ENCODE peak calls at places on chromosomes 2 and 18, in eight cellular contexts. L is foreskin fibroblast; V is stimulated activated CD8-positive, alpha-beta memory T cell treated with anti-CD3 and anti-CD28 coated beads, Interleukin-12 subunit alpha, Interleukin-12 subunit beta, amount 100 ng/mL, for 4 hours; D is HS-5; M is Daoy; A is Peyer's patch; T is GM04504; S is dermis microvascular lymphatic vessel endothelial cell. C is an unnamed sample.

GRCh38 chr2:173749315-173749714 is 215.9 kb downstream of the SP3 start:
- DNase-seq in L (peak; percentile 71), V (no peak), D (peak; percentile 19), M (peak; percentile 11), A (no peak), T (peak; percentile 19), S (peak; percentile 12), C (peak; percentile 19)

GRCh38 chr2:126792993-126793392 is 105.7 kb upstream of the TEX51 start:
- DNase-seq in L (no peak), V (no peak), D (no peak), M (no peak), A (peak; percentile 15), T (no peak), S (no peak), C (no peak)

GRCh38 chr2:172704072-172704936 is 31.3 kb upstream of the RAPGEF4 start:
- DNase-seq in L (peak; percentile 57), V (no peak), D (no peak), M (peak; percentile 33), A (no peak), T (no peak), S (peak; percentile 46), C (peak; percentile 22)

GRCh38 chr2:33372940-33373553 is 103.4 kb upstream of the RASGRP3 start:
- DNase-seq in L (peak; percentile 49), V (no peak), D (no peak), M (peak; percentile 50), A (peak; percentile 56), T (no peak), S (peak; percentile 76), C (no peak)

GRCh38 chr2:219496781-219497494 is 1.8 kb upstream of the GMPPA start:
- DNase-seq in L (peak; percentile 26), V (no peak), D (no peak), M (no peak), A (peak; percentile 50), T (no peak), S (no peak), C (no peak)

GRCh38 chr18:56445422-56445821 is 193.0 kb downstream of the TXNL1 start:
- DNase-seq in L (no peak), V (no peak), D (no peak), M (no peak), A (no peak), T (no peak), S (no peak), C (no peak)

GRCh38 chr18:10526211-10526949 is 553 bp downstream of the NAPG start:
- DNase-seq in L (peak; percentile 71), V (no peak), D (no peak), M (peak; percentile 63), A (peak; percentile 75), T (no peak), S (peak; percentile 66), C (no peak)

GRCh38 chr18:23238152-23238531 is 102.9 kb downstream of the CABLES1 start:
- DNase-seq in L (peak; percentile 85), V (no peak), D (no peak), M (peak; percentile 73), A (peak; percentile 68), T (peak; percentile 59), S (peak; percentile 79), C (peak; percentile 83)

GRCh38 chr2:62293490-62294212 is 97.7 kb downstream of the B3GNT2 start:
- DNase-seq in L (no peak), V (no peak), D (no peak), M (peak; percentile 48), A (peak; percentile 83), T (no peak), S (peak; percentile 38), C (no peak)

GRCh38 chr18:6994719-6995430 is 122.7 kb downstream of the LAMA1 start:
- DNase-seq in L (peak; percentile 30), V (no peak), D (no peak), M (peak; percentile 38), A (no peak), T (peak; percentile 3), S (no peak), C (no peak)